ENCODE peak calls at places on chromosomes 11 and 22, in six cellular contexts. T is lower lobe of right lung, W is body of pancreas, X is kidney epithelial cell, Q is aorta, D is heart right ventricle. S is an unnamed sample. For H3K36me3, the result is how much of the 10 kb centered on the place peaks cover.

GRCh38 chr11:44305643-44306468 is 4.1 kb downstream of the ALX4 start:
- DNase-seq in T (peak), W (peak), X (no peak), Q (no peak), D (no peak), S (no peak)

GRCh38 chr11:77082838-77083552 is 16.2 kb downstream of the CAPN5 start:
- DNase-seq in T (peak), W (no peak), X (no peak), Q (peak), D (peak), S (no peak)

GRCh38 chr11:134537296-134537695 is 125.3 kb upstream of the B3GAT1 start:
- DNase-seq in T (no peak), W (no peak), X (no peak), Q (no peak), D (no peak), S (no peak)

GRCh38 chr11:72069787-72070251 is 10.5 kb downstream of the NUMA1 start:
- DNase-seq in T (peak), W (peak), X (peak), Q (peak), D (peak), S (peak)

GRCh38 chr11:118610773-118611432 is 3.5 kb downstream of the PHLDB1 start:
- DNase-seq in T (peak), W (peak), X (no peak), Q (peak), D (peak), S (peak)

GRCh38 chr11:128518493-128519207 is 68.7 kb downstream of the ETS1 start:
- DNase-seq in T (no peak), W (no peak), X (no peak), Q (no peak), D (no peak), S (no peak)

GRCh38 chr11:111660822-111661221 is 58.6 kb downstream of the SIK2 start:
- DNase-seq in T (no peak), W (no peak), X (no peak), Q (no peak), D (no peak), S (no peak)

GRCh38 chr11:103673773-103674172 is 362.7 kb upstream of the DDI1 start:
- DNase-seq in T (no peak), W (no peak), X (no peak), Q (no peak), D (no peak), S (no peak)

GRCh38 chr11:1938343-1939005 is 8.7 kb upstream of the MRPL23 start:
- DNase-seq in T (peak), W (no peak), X (no peak), Q (no peak), D (peak), S (no peak)

GRCh38 chr11:112881461-112881860 is 79.8 kb upstream of the NCAM1 start:
- DNase-seq in T (peak), W (peak), X (peak), Q (peak), D (peak), S (no peak)

GRCh38 chr11:77035580-77035979 is 1.4 kb downstream of the B3GNT6 start:
- DNase-seq in T (no peak), W (no peak), X (no peak), Q (no peak), D (no peak), S (no peak)

GRCh38 chr11:19922689-19923035 is 210.0 kb downstream of the NAV2 start:
- DNase-seq in T (no peak), W (no peak), X (no peak), Q (no peak), D (no peak), S (no peak)

GRCh38 chr22:46063861-46064235 is 86.5 kb upstream of the PPARA start:
- DNase-seq in T (no peak), W (peak), X (no peak), Q (no peak), D (no peak), S (no peak)

GRCh38 chr11:61609000-61609969 is 28.4 kb upstream of the SYT7 start:
- DNase-seq in T (no peak), W (no peak), X (no peak), Q (no peak), D (no peak), S (no peak)

GRCh38 chr11:128521697-128522062 is 65.7 kb downstream of the ETS1 start:
- DNase-seq in T (peak), W (peak), X (no peak), Q (no peak), D (peak), S (no peak)

GRCh38 chr22:36409911-36410756 is 22.4 kb upstream of the MYH9 start:
- DNase-seq in T (peak), W (peak), X (peak), Q (peak), D (peak), S (peak)

GRCh38 chr11:131924446-131925240 is 554.2 kb downstream of the NTM start:
- DNase-seq in T (no peak), W (peak), X (peak), Q (no peak), D (no peak), S (no peak)

GRCh38 chr11:2531987-2532703 is 87.3 kb downstream of the KCNQ1 start:
- DNase-seq in T (peak), W (peak), X (no peak), Q (peak), D (peak), S (no peak)

GRCh38 chr11:114309517-114309916 is 13.3 kb downstream of the NNMT start:
- DNase-seq in T (no peak), W (no peak), X (no peak), Q (no peak), D (no peak), S (no peak)

GRCh38 chr22:27825174-27825573 is 23.6 kb upstream of the MN1 start:
- DNase-seq in T (no peak), W (no peak), X (no peak), Q (no peak), D (no peak), S (no peak)

GRCh38 chr11:88535916-88536547 is 198.5 kb upstream of the CTSC start:
- DNase-seq in T (no peak), W (no peak), X (peak), Q (no peak), D (no peak), S (peak)

GRCh38 chr11:76515494-76515893 is 70.7 kb downstream of the EMSY start:
- DNase-seq in T (no peak), W (no peak), X (no peak), Q (no peak), D (no peak), S (no peak)

GRCh38 chr22:35930933-35931332 is 97.7 kb downstream of the RBFOX2 start:
- DNase-seq in T (no peak), W (no peak), X (peak), Q (no peak), D (no peak), S (no peak)

GRCh38 chr11:28756977-28757376 is 648.8 kb downstream of the METTL15 start:
- DNase-seq in T (no peak), W (no peak), X (no peak), Q (no peak), D (no peak), S (no peak)

GRCh38 chr11:69114362-69114761 is 41.4 kb upstream of the SMIM38 start:
- DNase-seq in T (peak), W (no peak), X (no peak), Q (peak), D (no peak), S (no peak)

GRCh38 chr11:33724644-33725035 is 11.6 kb downstream of the CD59 start:
- DNase-seq in T (no peak), W (no peak), X (no peak), Q (no peak), D (no peak), S (no peak)

GRCh38 chr11:125910450-125910849 is 6.1 kb downstream of the DDX25 start:
- DNase-seq in T (no peak), W (no peak), X (no peak), Q (no peak), D (no peak), S (no peak)

GRCh38 chr22:47333625-47334024 is 571.2 kb downstream of the TBC1D22A start:
- DNase-seq in T (no peak), W (no peak), X (no peak), Q (no peak), D (no peak), S (no peak)

GRCh38 chr11:119584193-119585037 is 144.6 kb downstream of the NECTIN1 start:
- DNase-seq in T (peak), W (peak), X (peak), Q (peak), D (peak), S (no peak)

GRCh38 chr11:70124321-70125061 is 46.4 kb downstream of the ANO1 start:
- DNase-seq in T (no peak), W (no peak), X (no peak), Q (peak), D (no peak), S (no peak)

GRCh38 chr22:46001426-46002106 is 24.6 kb upstream of the WNT7B start:
- DNase-seq in T (peak), W (no peak), X (no peak), Q (peak), D (no peak), S (no peak)

GRCh38 chr11:78392854-78393253 is 24.8 kb downstream of the GAB2 start:
- DNase-seq in T (no peak), W (no peak), X (no peak), Q (no peak), D (no peak), S (no peak)

GRCh38 chr11:131945695-131946094 is 575.3 kb downstream of the NTM start:
- DNase-seq in T (no peak), W (no peak), X (no peak), Q (no peak), D (no peak), S (no peak)

GRCh38 chr22:24331468-24332440 is 61.1 kb downstream of the SPECC1L start:
- DNase-seq in T (no peak), W (no peak), X (no peak), Q (no peak), D (no peak), S (no peak)

GRCh38 chr11:33696931-33697638 is 3.5 kb downstream of the C11orf91 start:
- DNase-seq in T (no peak), W (no peak), X (no peak), Q (no peak), D (no peak), S (no peak)

GRCh38 chr11:130874955-130875531 is 41.2 kb downstream of the SNX19 start:
- DNase-seq in T (no peak), W (no peak), X (no peak), Q (no peak), D (no peak), S (no peak)
- H3K36me3 ChIP-seq in T (half or more), W (under half), X (under half), Q (under half), D (under half), S (under half)

DNA sequence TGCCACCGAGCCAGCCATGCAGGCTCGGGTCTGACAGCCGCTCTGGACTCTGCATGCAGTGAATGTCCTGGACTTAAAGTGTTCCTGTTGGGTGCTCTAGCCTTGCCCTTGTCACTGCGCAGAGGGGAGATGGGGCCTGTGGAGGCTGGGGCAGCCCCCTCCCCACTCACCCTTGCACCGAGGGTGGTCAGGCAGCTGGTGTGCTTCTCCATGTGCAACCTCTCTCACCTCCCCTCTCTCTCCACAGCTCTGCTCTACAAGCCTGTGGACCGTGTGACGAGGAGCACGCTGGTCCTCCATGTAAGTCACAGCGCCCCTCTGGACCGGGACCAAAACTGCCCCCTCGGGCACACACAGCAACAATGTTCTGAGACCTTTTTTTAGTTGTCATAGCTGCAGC is 92.5 kb downstream of the BCR start:
- DNase-seq in T (no peak), W (no peak), X (no peak), Q (no peak), D (no peak), S (no peak)
- H3K36me3 ChIP-seq in T (half or more), W (under half), X (under half), Q (under half), D (under half), S (under half)

DNA sequence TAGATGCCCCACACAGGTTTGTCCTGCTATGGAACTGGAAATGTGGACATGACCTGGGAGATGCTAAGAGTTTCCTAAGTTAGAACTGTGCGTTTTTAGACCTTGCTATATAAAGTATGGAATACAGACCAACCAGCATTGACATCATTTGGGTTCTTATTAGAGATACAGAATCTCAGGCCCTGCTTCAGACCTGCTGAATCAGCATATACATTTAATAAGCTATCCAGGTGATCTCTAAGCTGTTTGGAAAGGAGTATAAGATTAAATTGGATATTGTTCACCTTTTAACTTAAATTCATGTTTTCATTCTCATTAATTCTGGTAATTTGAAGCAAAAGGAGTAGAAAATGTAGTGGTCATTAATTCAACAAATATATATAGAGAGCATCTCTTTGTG is 6.9 kb upstream of the CNTF start:
- DNase-seq in T (no peak), W (no peak), X (no peak), Q (no peak), D (no peak), S (no peak)
- H3K36me3 ChIP-seq in T (half or more), W (under half), X (under half), Q (under half), D (half or more), S (under half)

DNA sequence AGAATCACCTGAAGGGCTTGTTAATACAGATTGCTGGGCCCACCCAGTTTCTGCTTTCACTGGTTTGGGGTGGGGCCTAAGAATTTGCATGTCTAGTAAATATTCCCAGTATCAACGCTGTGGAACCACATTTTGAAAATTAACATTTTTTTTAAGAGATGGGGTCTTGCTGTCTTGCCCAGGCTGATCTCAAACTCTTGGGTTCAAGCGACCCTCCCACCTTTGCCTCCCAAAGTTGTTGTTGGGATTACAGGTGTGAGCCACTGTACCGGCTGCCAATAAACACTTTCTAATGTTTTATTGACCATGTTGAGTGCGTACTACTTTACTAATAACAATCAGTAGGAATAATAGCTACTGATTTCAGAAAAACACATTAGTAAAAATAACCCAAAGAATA is 2.5 kb downstream of the EIF4G2 start:
- DNase-seq in T (no peak), W (no peak), X (no peak), Q (no peak), D (no peak), S (no peak)
- H3K36me3 ChIP-seq in T (half or more), W (under half), X (under half), Q (under half), D (half or more), S (under half)

GRCh38 chr11:65643971-65644370 is 6.1 kb downstream of the SIPA1 start:
- DNase-seq in T (no peak), W (no peak), X (no peak), Q (no peak), D (no peak), S (no peak)
- H3K36me3 ChIP-seq in T (half or more), W (under half), X (under half), Q (under half), D (under half), S (under half)

DNA sequence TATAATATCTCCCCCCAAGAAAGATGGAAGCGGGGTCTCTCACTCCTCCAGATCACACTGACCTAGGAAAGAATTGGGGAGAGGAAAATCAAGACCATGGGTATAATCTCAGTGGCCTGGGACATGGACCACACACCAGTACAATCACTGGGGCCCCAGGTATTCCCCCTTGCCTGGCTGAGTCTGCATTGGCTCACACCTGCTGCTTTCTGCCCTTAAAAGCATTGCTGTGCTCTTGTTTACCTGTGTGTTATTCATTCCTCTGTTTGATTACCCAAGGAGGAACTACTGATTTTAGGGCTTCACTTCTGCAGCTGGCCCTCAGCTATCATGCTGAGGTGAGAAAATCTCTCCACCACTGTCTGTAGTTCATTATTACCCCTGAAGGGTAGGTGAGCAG is 14.0 kb upstream of the PARVA start:
- DNase-seq in T (no peak), W (no peak), X (no peak), Q (no peak), D (no peak), S (no peak)
- H3K36me3 ChIP-seq in T (under half), W (under half), X (under half), Q (under half), D (under half), S (under half)

GRCh38 chr11:45856044-45856468 is 8.8 kb downstream of the CRY2 start:
- DNase-seq in T (no peak), W (no peak), X (no peak), Q (no peak), D (no peak), S (no peak)
- H3K36me3 ChIP-seq in T (under half), W (under half), X (under half), Q (under half), D (under half), S (under half)